ENCODE peak calls at places on chromosomes 2 and 18, in six cellular contexts. X, L, N, Y, V and M are unnamed samples.

GRCh38 chr18:57789105-57789504 is 14.0 kb downstream of the ATP8B1 start:
- DNase-seq in X (no peak), L (no peak), N (no peak), Y (no peak), V (peak), M (no peak)

GRCh38 chr2:55431982-55432627 is 12.4 kb upstream of the CCDC88A start:
- DNase-seq in X (no peak), L (no peak), N (no peak), Y (no peak), V (no peak), M (no peak)

GRCh38 chr18:8763611-8764010 is 58.3 kb downstream of the MTCL1 start:
- DNase-seq in X (no peak), L (no peak), N (no peak), Y (no peak), V (no peak), M (no peak)

GRCh38 chr2:113739849-113740248 is 16.6 kb downstream of the SLC35F5 start:
- DNase-seq in X (no peak), L (no peak), N (no peak), Y (no peak), V (no peak), M (no peak)

GRCh38 chr2:225282858-225283693 is 116.4 kb upstream of the NYAP2 start:
- DNase-seq in X (no peak), L (no peak), N (peak), Y (no peak), V (peak), M (no peak)

GRCh38 chr2:207760453-207760852 is 9.3 kb downstream of the FZD5 start:
- DNase-seq in X (no peak), L (no peak), N (no peak), Y (no peak), V (no peak), M (no peak)

GRCh38 chr18:61551586-61551985 is 218.4 kb downstream of the CDH20 start:
- DNase-seq in X (no peak), L (no peak), N (peak), Y (peak), V (peak), M (no peak)

GRCh38 chr2:134397146-134397896 is 143.4 kb downstream of the MGAT5 start:
- DNase-seq in X (no peak), L (no peak), N (no peak), Y (no peak), V (no peak), M (no peak)

GRCh38 chr2:47697000-47697601 is 85.8 kb upstream of the MSH6 start:
- DNase-seq in X (no peak), L (no peak), N (peak), Y (no peak), V (no peak), M (no peak)

GRCh38 chr2:60958361-60958760 is 59.2 kb upstream of the PEX13 start:
- DNase-seq in X (no peak), L (no peak), N (no peak), Y (no peak), V (no peak), M (no peak)

GRCh38 chr2:237324446-237325236 is 89.3 kb downstream of the COL6A3 start:
- DNase-seq in X (no peak), L (no peak), N (no peak), Y (no peak), V (no peak), M (no peak)
- H3K27ac ChIP-seq in X (peak), L (no peak), N (no peak), Y (no peak), V (no peak), M (no peak)

DNA sequence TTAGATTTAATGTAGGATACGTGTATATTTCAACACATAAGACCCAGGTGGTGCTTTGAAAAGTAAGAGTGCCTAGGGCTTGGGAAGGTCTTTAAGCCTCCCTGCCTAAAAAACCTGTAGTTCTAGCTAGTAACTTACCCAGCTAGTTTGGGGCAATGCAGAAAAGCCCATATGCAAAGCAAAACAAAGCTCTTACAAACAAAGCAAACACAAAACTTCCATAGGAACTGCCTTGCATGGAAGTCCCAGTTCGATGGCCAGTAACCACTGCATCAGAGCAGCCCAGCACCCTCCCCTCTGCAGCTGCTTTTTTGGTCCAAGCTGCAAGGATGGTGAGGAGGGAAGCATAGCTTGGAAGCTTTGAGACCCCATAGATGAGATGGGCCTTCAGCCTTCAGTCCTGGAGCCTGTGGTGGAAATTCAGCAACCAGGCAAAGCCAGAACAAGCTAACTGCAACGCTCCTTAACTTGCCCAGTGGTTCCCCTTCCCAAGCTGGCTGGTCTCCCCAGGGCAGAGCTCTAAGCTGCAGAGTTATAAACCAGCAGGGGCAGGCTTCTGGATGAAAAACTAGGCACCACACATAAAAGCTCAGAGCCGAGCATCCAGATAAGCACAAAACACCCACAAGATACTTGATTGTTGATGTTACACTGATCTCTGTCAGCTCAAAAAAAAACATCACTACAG is 16.2 kb downstream of the C2orf76 start:
- DNase-seq in X (no peak), L (no peak), N (peak), Y (no peak), V (no peak), M (no peak)
- TF ChIP-seq CTCF in X (peak), L (no peak), N (peak), Y (no peak), V (no peak), M (no peak)

GRCh38 chr2:23380562-23381065 is 4.4 kb upstream of the KLHL29 start:
- DNase-seq in X (no peak), L (no peak), N (no peak), Y (no peak), V (no peak), M (no peak)
- H3K27ac ChIP-seq in X (no peak), L (peak), N (no peak), Y (no peak), V (no peak), M (no peak)

GRCh38 chr2:233832869-233833812 is 21.2 kb downstream of the HJURP start:
- DNase-seq in X (no peak), L (peak), N (peak), Y (no peak), V (no peak), M (peak)
- TF ChIP-seq CTCF in X (no peak), L (peak), N (peak), Y (no peak), V (no peak), M (no peak)

GRCh38 chr2:30509716-30510115 is 62.7 kb downstream of the LCLAT1 start:
- DNase-seq in X (no peak), L (no peak), N (no peak), Y (no peak), V (no peak), M (no peak)
- H3K27ac ChIP-seq in X (peak), L (no peak), N (no peak), Y (peak), V (no peak), M (no peak)

GRCh38 chr2:162333968-162334367 is 10.0 kb upstream of the GCA start:
- DNase-seq in X (no peak), L (no peak), N (peak), Y (no peak), V (peak), M (no peak)
- TF ChIP-seq CTCF in X (peak), L (peak), N (peak), Y (peak), V (no peak), M (peak)

GRCh38 chr2:127095784-127096183 is 11.2 kb downstream of the BIN1 start:
- DNase-seq in X (no peak), L (peak), N (no peak), Y (no peak), V (no peak), M (peak)

GRCh38 chr2:127097841-127098651 is 8.9 kb downstream of the BIN1 start:
- DNase-seq in X (no peak), L (peak), N (peak), Y (no peak), V (no peak), M (peak)

GRCh38 chr2:127097471-127097765 is 9.5 kb downstream of the BIN1 start:
- DNase-seq in X (no peak), L (no peak), N (no peak), Y (no peak), V (no peak), M (no peak)

GRCh38 chr2:127096280-127096679 is 10.7 kb downstream of the BIN1 start:
- DNase-seq in X (no peak), L (peak), N (no peak), Y (no peak), V (no peak), M (peak)

DNA sequence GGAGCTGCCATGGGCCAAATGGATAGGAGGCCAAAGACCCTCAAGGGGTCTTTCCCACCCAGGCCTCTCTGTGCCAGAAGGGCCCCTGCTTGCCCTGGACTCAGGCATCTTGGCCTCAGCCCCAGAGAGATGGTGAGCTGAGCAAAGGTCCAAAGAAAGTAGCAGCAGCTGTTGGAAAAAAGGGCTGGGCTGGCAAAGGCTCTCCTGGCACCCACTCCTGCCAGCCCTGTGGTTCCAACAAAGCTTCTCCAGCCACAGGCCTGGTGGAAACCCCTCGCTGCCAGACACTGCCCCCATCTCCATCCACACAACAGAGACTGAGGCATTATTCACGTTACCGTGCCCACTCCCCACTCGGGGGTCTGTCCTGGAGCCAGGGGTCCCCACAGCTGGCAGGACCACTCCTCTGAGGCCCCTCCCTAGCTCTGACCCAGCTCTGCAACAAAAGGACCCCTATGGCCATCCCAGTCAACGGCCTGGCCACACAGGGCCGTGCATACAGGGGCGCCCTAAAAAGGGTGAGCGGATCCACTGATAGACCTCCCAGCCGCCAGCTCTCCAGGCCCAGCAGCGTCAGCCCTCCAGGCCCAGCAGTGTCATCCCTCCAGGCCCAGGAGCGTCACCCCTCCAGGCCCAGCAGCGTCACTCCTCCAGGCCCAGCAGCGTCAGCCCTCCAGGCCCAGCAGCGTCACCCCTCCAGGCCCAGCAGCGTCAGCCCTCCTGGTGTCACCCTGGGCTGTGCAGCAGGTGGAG is 10.1 kb downstream of the BIN1 start:
- DNase-seq in X (no peak), L (peak), N (no peak), Y (no peak), V (no peak), M (peak)
- H3K27ac ChIP-seq in X (no peak), L (no peak), N (no peak), Y (no peak), V (no peak), M (no peak)